ENCODE peak calls at places on chromosome 7, in five cellular contexts. One of them, this sample, is unnamed.
A peak's percentile ranks its signal among the peaks of the same experiment; 100 is the strongest.

GRCh38 chr7:47366211-47366610 is 215.7 kb downstream of the TNS3 start:
- DNase-seq in AG09309: no peak
- DNase-seq in right atrium auricular region: no peak
- DNase-seq in spleen: no peak
- DNase-seq in AG04450: no peak
- DNase-seq in this sample: no peak

GRCh38 chr7:69775231-69775771 is 177.0 kb downstream of the AUTS2 start:
- DNase-seq in AG04450: no peak
- DNase-seq in right atrium auricular region: peak; percentile 85
- DNase-seq in AG09309: no peak
- DNase-seq in spleen: no peak
- DNase-seq in this sample: peak; percentile 20

GRCh38 chr7:3942778-3943177 is 641.7 kb downstream of the SDK1 start:
- DNase-seq in right atrium auricular region: no peak
- DNase-seq in spleen: no peak
- DNase-seq in AG04450: no peak
- DNase-seq in AG09309: no peak
- DNase-seq in this sample: no peak

GRCh38 chr7:105782391-105783063 is 93.9 kb downstream of the ATXN7L1 start:
- DNase-seq in AG04450: peak; percentile 78
- DNase-seq in spleen: peak; percentile 51
- DNase-seq in right atrium auricular region: no peak
- DNase-seq in AG09309: peak; percentile 58
- DNase-seq in this sample: peak; percentile 93

GRCh38 chr7:142629588-142630260 is 119.5 kb upstream of the PRSS1 start:
- DNase-seq in AG09309: no peak
- DNase-seq in AG04450: no peak
- DNase-seq in right atrium auricular region: no peak
- DNase-seq in spleen: no peak
- DNase-seq in this sample: peak; percentile 70

GRCh38 chr7:56007167-56007652 is 42.8 kb downstream of the NIPSNAP2 start:
- DNase-seq in spleen: peak; percentile 14
- DNase-seq in AG04450: no peak
- DNase-seq in AG09309: no peak
- DNase-seq in right atrium auricular region: no peak
- DNase-seq in this sample: peak; percentile 25

GRCh38 chr7:3495530-3495929 is 194.5 kb downstream of the SDK1 start:
- DNase-seq in spleen: no peak
- DNase-seq in AG09309: no peak
- DNase-seq in AG04450: no peak
- DNase-seq in right atrium auricular region: no peak
- DNase-seq in this sample: peak; percentile 5

GRCh38 chr7:43779032-43779812 is 20.7 kb downstream of the BLVRA start:
- DNase-seq in AG09309: no peak
- DNase-seq in AG04450: no peak
- DNase-seq in spleen: no peak
- DNase-seq in right atrium auricular region: no peak
- DNase-seq in this sample: no peak

GRCh38 chr7:47725031-47725780 is 143.3 kb upstream of the TNS3 start:
- DNase-seq in right atrium auricular region: no peak
- DNase-seq in AG09309: no peak
- DNase-seq in spleen: no peak
- DNase-seq in AG04450: no peak
- DNase-seq in this sample: peak; percentile 37

DNA sequence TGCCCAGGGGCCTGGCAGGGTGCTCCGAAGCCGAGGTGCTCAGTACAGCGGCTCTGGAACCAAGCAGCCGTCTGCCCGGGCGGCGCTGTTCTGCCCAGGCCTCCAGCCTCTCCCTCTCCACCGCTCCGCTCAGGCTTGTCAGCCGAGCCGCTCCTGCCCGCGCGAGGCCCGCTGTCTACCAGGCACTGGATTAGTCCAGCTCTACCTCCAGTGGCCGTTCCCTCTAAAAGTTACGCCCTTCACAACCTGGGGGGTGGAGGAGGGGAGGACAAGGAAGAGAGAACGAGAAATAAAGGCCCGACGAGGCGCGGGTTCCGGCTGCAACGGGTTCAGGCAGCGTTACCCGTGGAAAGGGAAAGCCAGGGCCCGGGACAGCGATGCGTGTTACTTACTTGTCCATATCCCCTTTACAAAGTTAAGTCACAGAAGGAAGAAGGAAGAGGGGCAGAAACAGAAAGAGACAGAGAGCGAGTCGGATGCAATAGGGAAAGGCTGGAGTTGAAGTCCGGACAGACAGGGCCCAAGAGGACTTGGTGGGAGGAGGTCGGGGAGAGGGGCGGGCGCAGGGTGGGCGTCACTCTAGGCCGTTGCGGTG is 2.9 kb downstream of the SP8 start:
- DNase-seq in AG09309: no peak
- DNase-seq in spleen: no peak
- DNase-seq in AG04450: no peak
- DNase-seq in right atrium auricular region: no peak
- DNase-seq in this sample: peak; percentile 20
- H3K4me3 ChIP-seq in AG09309: peak overlapping the region; percentile 3
- H3K4me3 ChIP-seq in spleen: peak overlapping the region; percentile 59
- H3K4me3 ChIP-seq in AG04450: no peak overlapping the region
- H3K4me3 ChIP-seq in right atrium auricular region: peak overlapping the region; percentile 36
- H3K4me3 ChIP-seq in this sample: peak overlapping the region; percentile 8

DNA sequence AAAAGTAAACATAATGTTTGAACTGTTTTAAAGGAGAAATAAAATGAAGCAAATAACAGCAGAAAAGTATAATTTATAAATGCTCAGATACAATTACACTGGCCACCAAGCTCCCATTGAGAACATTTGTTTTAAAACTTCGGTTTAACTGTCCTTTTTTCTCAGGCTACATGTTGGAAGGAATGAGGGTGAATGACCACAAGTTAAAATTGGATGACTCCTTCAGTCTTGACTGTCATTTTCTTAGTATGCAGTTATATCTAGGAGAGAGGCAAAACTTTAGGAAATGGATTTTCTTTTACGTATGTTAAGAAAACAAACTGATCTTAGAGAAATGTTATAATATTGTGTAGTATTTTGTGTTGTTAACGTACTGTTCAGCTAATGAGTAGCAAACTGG is 5.0 kb downstream of the TRIM24 start:
- DNase-seq in spleen: no peak
- DNase-seq in right atrium auricular region: no peak
- DNase-seq in AG04450: no peak
- DNase-seq in AG09309: no peak
- DNase-seq in this sample: no peak
- TF ChIP-seq CTCF in spleen: no peak
- TF ChIP-seq CTCF in right atrium auricular region: no peak
- TF ChIP-seq CTCF in AG04450: no peak
- TF ChIP-seq CTCF in AG09309: no peak
- TF ChIP-seq CTCF in this sample: no peak

DNA sequence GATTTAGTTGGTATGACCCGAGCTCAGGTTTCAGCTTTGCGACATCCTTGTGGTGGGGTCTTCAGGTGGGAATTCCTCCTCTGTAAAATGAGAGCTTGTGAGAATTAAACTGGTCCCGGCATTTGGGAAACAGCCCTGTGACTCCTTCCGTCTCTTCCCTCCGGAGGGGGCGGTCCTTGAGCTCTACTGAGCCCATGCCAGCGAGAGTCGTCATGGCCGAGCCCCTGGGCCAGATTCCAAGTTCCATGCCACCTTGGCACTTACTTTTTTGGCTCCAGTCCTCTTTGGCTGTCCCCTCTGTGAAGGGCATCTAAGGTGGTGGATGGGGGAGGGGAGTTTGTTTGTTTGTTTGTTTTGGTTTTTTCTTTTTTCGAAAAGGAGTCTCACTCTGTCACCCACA is 47.6 kb downstream of the GTF2IRD1 start:
- DNase-seq in spleen: no peak
- DNase-seq in AG04450: no peak
- DNase-seq in AG09309: no peak
- DNase-seq in right atrium auricular region: no peak
- DNase-seq in this sample: no peak
- H3K4me3 ChIP-seq in spleen: no peak overlapping the region
- H3K4me3 ChIP-seq in AG04450: no peak overlapping the region
- H3K4me3 ChIP-seq in AG09309: no peak overlapping the region
- H3K4me3 ChIP-seq in right atrium auricular region: no peak overlapping the region
- H3K4me3 ChIP-seq in this sample: no peak overlapping the region

DNA sequence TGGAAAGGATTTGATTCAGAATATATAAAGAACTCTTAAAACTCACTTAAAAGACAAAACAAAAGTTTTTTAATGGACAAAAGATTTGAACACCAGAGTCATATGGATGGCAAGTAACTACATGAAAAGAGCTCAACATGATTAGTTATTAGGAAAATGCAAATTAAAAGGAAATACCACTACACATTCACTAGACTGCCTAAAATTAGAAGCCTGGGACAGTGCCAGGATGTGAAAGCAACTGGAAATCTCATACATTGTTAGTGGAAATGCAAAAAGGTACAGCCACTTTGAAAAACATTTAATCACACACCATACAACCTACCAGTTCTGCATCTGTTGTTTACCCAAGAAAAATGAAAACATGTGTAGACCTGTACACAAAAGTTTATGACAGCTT is 48.8 kb downstream of the RALA start:
- DNase-seq in AG09309: no peak
- DNase-seq in AG04450: no peak
- DNase-seq in spleen: no peak
- DNase-seq in right atrium auricular region: no peak
- DNase-seq in this sample: no peak
- TF ChIP-seq CTCF in AG09309: no peak
- TF ChIP-seq CTCF in AG04450: no peak
- TF ChIP-seq CTCF in spleen: no peak
- TF ChIP-seq CTCF in right atrium auricular region: no peak
- TF ChIP-seq CTCF in this sample: no peak

DNA sequence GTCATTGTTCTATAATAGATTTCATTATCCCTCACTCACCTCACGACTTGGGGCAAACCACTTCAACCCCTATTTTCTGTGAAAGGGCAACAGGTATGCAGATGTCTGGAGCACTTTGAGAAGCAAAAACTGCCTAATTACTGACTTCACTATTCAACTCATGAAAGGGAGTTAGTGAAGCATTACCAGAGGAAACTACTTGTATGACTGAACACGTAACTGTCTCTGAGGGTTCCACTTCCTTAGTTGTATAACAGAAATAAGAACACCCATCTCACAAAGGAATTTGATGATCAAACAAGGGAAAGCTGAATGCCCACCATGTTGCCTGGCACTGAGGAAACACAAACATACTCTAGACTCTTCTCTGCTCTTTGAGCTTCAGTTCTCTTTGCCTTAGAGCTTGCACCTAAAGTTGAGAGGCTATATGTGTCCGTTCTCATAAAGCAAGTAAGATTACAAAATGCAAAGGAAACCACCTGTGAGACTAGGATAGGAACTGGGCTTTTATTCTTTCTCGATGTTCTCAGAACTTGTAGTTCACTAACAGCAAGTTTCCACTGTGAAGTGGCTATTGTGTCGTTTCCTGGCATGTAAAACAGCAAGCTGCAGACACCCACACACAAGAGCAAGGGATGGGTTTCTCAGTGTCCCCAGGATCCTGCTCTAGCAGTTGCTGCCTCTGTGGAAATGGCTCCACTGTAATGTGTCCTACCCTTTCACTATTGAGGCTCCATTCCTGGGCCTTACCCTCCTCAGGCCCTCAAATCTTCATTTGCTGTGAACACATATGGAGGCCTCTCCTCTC is 2.6 kb downstream of the TMEM243 start:
- DNase-seq in right atrium auricular region: no peak
- DNase-seq in AG04450: no peak
- DNase-seq in spleen: no peak
- DNase-seq in AG09309: no peak
- DNase-seq in this sample: no peak
- H3K4me3 ChIP-seq in right atrium auricular region: no peak overlapping the region
- H3K4me3 ChIP-seq in AG04450: no peak overlapping the region
- H3K4me3 ChIP-seq in spleen: peak overlapping the region; percentile 98
- H3K4me3 ChIP-seq in AG09309: no peak overlapping the region
- H3K4me3 ChIP-seq in this sample: no peak overlapping the region

GRCh38 chr7:102264367-102264891 is 22.2 kb upstream of the SH2B2 start:
- DNase-seq in right atrium auricular region: no peak
- DNase-seq in AG04450: no peak
- DNase-seq in AG09309: no peak
- DNase-seq in spleen: no peak
- DNase-seq in this sample: peak; percentile 13
- TF ChIP-seq CTCF in right atrium auricular region: no peak
- TF ChIP-seq CTCF in AG04450: no peak
- TF ChIP-seq CTCF in AG09309: no peak
- TF ChIP-seq CTCF in spleen: no peak
- TF ChIP-seq CTCF in this sample: no peak

GRCh38 chr7:129947701-129948100 is 5.1 kb downstream of the UBE2H start:
- DNase-seq in right atrium auricular region: no peak
- DNase-seq in AG04450: no peak
- DNase-seq in AG09309: no peak
- DNase-seq in spleen: no peak
- DNase-seq in this sample: peak; percentile 31

GRCh38 chr7:129948877-129949291 is 3.9 kb downstream of the UBE2H start:
- DNase-seq in AG09309: no peak
- DNase-seq in AG04450: peak; percentile 91
- DNase-seq in right atrium auricular region: peak; percentile 92
- DNase-seq in spleen: peak; percentile 96
- DNase-seq in this sample: peak; percentile 98

GRCh38 chr7:129947001-129947400 is 5.8 kb downstream of the UBE2H start:
- DNase-seq in AG04450: no peak
- DNase-seq in AG09309: no peak
- DNase-seq in spleen: no peak
- DNase-seq in right atrium auricular region: no peak
- DNase-seq in this sample: peak; percentile 53

GRCh38 chr7:129949292-129950133 is 3.2 kb downstream of the UBE2H start:
- DNase-seq in right atrium auricular region: no peak
- DNase-seq in AG09309: no peak
- DNase-seq in spleen: no peak
- DNase-seq in AG04450: peak; percentile 47
- DNase-seq in this sample: peak; percentile 86

GRCh38 chr7:129948338-129948737 is 4.4 kb downstream of the UBE2H start:
- DNase-seq in spleen: no peak
- DNase-seq in AG09309: no peak
- DNase-seq in right atrium auricular region: no peak
- DNase-seq in AG04450: no peak
- DNase-seq in this sample: no peak
- H3K4me3 ChIP-seq in spleen: peak overlapping the region; percentile 95
- H3K4me3 ChIP-seq in AG09309: no peak overlapping the region
- H3K4me3 ChIP-seq in right atrium auricular region: no peak overlapping the region
- H3K4me3 ChIP-seq in AG04450: peak overlapping the region; percentile 90
- H3K4me3 ChIP-seq in this sample: peak overlapping the region; percentile 20

DNA sequence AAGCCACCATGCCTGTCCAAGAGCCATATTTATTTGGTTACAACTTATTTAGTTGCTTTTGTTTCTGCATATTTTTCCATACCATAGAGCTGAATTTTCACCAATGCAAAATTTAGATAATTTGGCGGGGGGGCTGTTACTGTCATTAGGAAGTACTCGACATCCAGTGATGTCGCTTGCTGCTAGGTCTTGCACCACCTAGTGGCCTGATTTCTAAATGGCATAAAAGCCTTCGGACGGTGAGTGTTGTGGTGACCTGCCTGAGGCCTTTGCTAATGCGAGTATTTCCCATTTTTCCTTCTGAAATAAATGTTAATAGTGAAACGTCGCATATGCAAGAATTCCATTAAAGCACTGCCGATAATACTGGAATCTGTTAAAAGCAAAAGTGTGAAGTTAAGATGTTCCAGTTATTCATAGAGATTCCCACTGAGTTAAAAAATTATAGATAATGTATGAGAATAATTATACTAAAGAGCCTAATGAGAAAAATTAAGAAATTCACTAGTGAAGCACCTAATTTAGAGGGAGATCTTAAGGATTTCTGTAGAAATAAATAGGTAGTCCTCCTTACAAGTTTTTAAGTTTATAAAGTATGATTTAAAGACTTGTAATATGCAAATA is 86.1 kb upstream of the DNAJB6 start:
- DNase-seq in right atrium auricular region: no peak
- DNase-seq in AG09309: no peak
- DNase-seq in AG04450: no peak
- DNase-seq in spleen: no peak
- DNase-seq in this sample: peak; percentile 81
- TF ChIP-seq CTCF in right atrium auricular region: peak; percentile 70
- TF ChIP-seq CTCF in AG09309: peak; percentile 77
- TF ChIP-seq CTCF in AG04450: peak; percentile 80
- TF ChIP-seq CTCF in spleen: peak; percentile 63
- TF ChIP-seq CTCF in this sample: peak; percentile 86